ENCODE peak calls at places on chromosomes 6 and 20, in four cellular contexts. Y is IMR-90, V is mesendoderm, U is H1. G is an unnamed sample.
A peak's percentile ranks its signal among the peaks of the same experiment; 100 is the strongest.

GRCh38 chr6:164051427-164051826 is 636.9 kb downstream of the QKI start:
- DNase-seq in U (no peak), Y (no peak), V (no peak), G (no peak)

GRCh38 chr6:109349419-109349987 is 32.8 kb downstream of the CD164 start:
- DNase-seq in U (no peak), V (no peak), Y (peak; percentile 82), G (no peak)

GRCh38 chr20:17281478-17281877 is 54.6 kb downstream of the PCSK2 start:
- DNase-seq in V (peak; percentile 79), Y (peak; percentile 19), U (no peak), G (peak; percentile 73)

GRCh38 chr20:42082611-42083010 is 464.4 kb upstream of the CHD6 start:
- DNase-seq in U (no peak), V (no peak), Y (peak; percentile 0), G (no peak)

GRCh38 chr6:22421187-22421586 is 124.4 kb upstream of the PRL start:
- DNase-seq in Y (no peak), V (no peak), U (no peak), G (no peak)

GRCh38 chr6:108526739-108527174 is 34.0 kb upstream of the FOXO3 start:
- DNase-seq in V (peak; percentile 59), U (no peak), Y (peak; percentile 62), G (no peak)

GRCh38 chr20:57352305-57352704 is 1.2 kb downstream of the RAE1 start:
- DNase-seq in U (no peak), Y (no peak), V (no peak), G (no peak)

GRCh38 chr20:15077733-15078132 is 740.3 kb upstream of the FLRT3 start:
- DNase-seq in V (peak; percentile 27), Y (no peak), U (no peak), G (no peak)

GRCh38 chr6:14072084-14072483 is 45.5 kb upstream of the CD83 start:
- DNase-seq in V (no peak), Y (peak; percentile 61), U (no peak), G (no peak)

DNA sequence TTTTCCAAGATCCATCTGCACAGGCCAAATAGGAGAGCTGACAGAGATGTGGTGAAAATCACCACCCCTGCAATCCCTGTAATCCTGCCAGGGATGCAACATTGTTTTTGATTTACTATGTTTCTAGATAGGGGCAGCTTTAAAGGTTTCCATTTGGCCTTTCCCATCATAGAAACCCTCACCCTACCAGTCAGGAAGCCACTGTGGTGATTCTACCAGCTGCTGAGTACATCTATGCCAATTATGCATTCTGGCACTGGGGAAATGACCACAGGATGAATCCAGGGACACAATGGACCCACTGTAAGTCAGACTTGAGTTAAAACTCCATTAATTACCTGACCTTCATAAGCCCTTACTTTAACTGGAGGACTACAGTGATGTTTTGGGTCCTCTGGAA is 130.4 kb downstream of the TNFRSF21 start:
- DNase-seq in U (no peak), V (no peak), Y (no peak), G (no peak)
- H3K56ac ChIP-seq in U (no peak overlapping the region), V (no peak overlapping the region), Y (no peak overlapping the region), G (no peak overlapping the region)

GRCh38 chr6:81826785-81827184 is 74.3 kb upstream of the TENT5A start:
- DNase-seq in V (no peak), Y (no peak), U (no peak), G (no peak)

GRCh38 chr6:81832304-81832703 is 79.8 kb upstream of the TENT5A start:
- DNase-seq in V (no peak), Y (no peak), U (no peak), G (no peak)

GRCh38 chr6:81834141-81834621 is 81.7 kb upstream of the TENT5A start:
- DNase-seq in Y (peak; percentile 55), U (no peak), V (peak; percentile 6), G (no peak)

GRCh38 chr6:81831274-81831673 is 78.8 kb upstream of the TENT5A start:
- DNase-seq in U (no peak), Y (no peak), V (no peak), G (no peak)
- H2AK5ac ChIP-seq in U (no peak overlapping the region), Y (no peak overlapping the region), V (no peak overlapping the region), G (no peak overlapping the region)

GRCh38 chr6:122792796-122793195 is 3.7 kb downstream of the SMPDL3A start:
- DNase-seq in U (no peak), Y (peak; percentile 63), V (no peak), G (no peak)
- H3K56ac ChIP-seq in U (no peak overlapping the region), Y (no peak overlapping the region), V (no peak overlapping the region), G (no peak overlapping the region)

GRCh38 chr6:32220021-32220420 is 3.8 kb downstream of the NOTCH4 start:
- DNase-seq in U (no peak), V (no peak), Y (no peak), G (no peak)
- H2AK5ac ChIP-seq in U (no peak overlapping the region), V (no peak overlapping the region), Y (no peak overlapping the region), G (no peak overlapping the region)

DNA sequence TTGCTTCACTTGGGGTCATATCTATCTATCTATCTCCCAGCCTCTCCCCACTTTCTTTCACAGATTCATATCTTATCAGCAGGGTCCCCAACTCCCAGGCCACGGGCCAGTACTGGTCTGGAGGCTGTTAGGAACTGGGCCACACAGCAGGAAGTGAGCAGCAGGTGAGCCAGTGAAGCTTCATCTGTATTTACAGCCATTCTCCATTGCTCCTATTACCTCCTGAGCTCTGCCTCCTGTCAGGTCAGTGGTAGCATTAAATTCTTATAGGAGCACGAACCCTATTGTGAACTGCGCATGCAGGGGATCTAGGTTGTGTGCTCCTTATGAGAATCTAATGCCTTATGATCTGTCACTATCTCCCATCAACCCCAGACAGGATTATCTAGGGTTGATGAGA is 14.8 kb upstream of the TAB2 start:
- DNase-seq in V (no peak), U (no peak), Y (no peak), G (no peak)
- H3K56ac ChIP-seq in V (no peak overlapping the region), U (no peak overlapping the region), Y (no peak overlapping the region), G (no peak overlapping the region)

GRCh38 chr20:44610313-44610965 is 28.1 kb downstream of the PKIG start:
- DNase-seq in V (no peak), Y (no peak), U (no peak), G (no peak)

GRCh38 chr20:44613575-44613974 is 31.2 kb downstream of the PKIG start:
- DNase-seq in Y (no peak), U (no peak), V (no peak), G (no peak)

GRCh38 chr20:44609511-44610312 is 27.3 kb downstream of the PKIG start:
- DNase-seq in V (peak; percentile 95), U (peak; percentile 85), Y (peak; percentile 78), G (peak; percentile 91)

GRCh38 chr20:44606725-44607441 is 24.5 kb downstream of the PKIG start:
- DNase-seq in U (no peak), Y (no peak), V (no peak), G (no peak)

DNA sequence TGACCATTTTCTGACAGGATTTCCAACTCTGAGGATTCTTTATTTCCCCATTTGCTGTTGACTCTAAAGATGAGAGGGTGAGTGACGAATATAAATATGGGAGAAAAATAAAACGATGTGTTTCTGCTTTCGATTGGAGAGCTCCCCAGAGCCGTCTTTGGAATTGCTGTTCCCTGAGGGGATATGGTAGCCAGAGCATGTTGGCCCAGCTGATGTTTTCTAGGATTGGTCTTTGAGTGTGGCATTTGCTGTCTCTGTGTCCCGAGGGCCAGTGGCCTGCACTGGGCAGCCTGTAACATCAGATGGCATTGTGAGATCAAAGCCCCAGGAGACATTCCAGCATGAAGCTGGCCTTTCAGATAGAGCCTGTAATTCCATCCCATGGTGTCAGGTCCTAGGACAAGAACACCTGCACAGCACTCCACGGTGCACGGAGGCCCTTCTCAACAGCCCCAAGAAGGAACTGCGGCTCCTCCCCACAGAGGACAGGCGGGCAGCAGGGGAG is 26.7 kb downstream of the PKIG start:
- DNase-seq in V (peak; percentile 18), Y (no peak), U (no peak), G (no peak)
- H2AK5ac ChIP-seq in V (no peak overlapping the region), Y (peak overlapping the region; percentile 86), U (no peak overlapping the region), G (no peak overlapping the region)

G was measured in H9.